ENCODE peak calls at places on chromosome 10, in five cellular contexts. H is ovary, G is IMR-90, Z is adrenal gland, A is mammary epithelial cell. O is an unnamed sample. For H3K4me1, the result is how much of the 10 kb centered on the place peaks cover.

GRCh38 chr10:114458955-114459354 is 54.7 kb upstream of the AFAP1L2 start:
- DNase-seq in G (peak), H (no peak), A (peak), Z (no peak), O (no peak)

GRCh38 chr10:7956508-7956907 is 98.0 kb upstream of the GATA3 start:
- DNase-seq in H (no peak), Z (no peak), G (peak), A (peak), O (no peak)

GRCh38 chr10:127303105-127303504 is 106.7 kb upstream of the INSYN2A start:
- DNase-seq in G (no peak), Z (no peak), H (no peak), A (peak), O (no peak)

GRCh38 chr10:88289342-88289741 is 293.8 kb downstream of the RNLS start:
- DNase-seq in G (peak), Z (no peak), H (no peak), A (peak), O (no peak)

GRCh38 chr10:21336476-21337170 is 188.9 kb downstream of the SKIDA1 start:
- DNase-seq in Z (peak), G (peak), H (peak), A (peak), O (no peak)

GRCh38 chr10:61616611-61617010 is 46.1 kb upstream of the CABCOCO1 start:
- DNase-seq in Z (no peak), A (no peak), H (no peak), G (no peak), O (no peak)

GRCh38 chr10:43226851-43227845 is 39.7 kb downstream of the RASGEF1A start:
- DNase-seq in H (peak), A (no peak), Z (peak), G (no peak), O (no peak)

GRCh38 chr10:75974080-75974479 is 542.7 kb downstream of the LRMDA start:
- DNase-seq in G (no peak), A (peak), H (no peak), Z (no peak), O (no peak)

GRCh38 chr10:9297580-9297979 is 1243.1 kb downstream of the GATA3 start:
- DNase-seq in Z (no peak), A (no peak), G (no peak), H (no peak), O (no peak)

GRCh38 chr10:88088441-88089340 is 225.3 kb downstream of the PTEN start:
- DNase-seq in Z (no peak), G (no peak), H (no peak), A (peak), O (no peak)

GRCh38 chr10:43817368-43817767 is 168.7 kb upstream of the ZNF32 start:
- DNase-seq in G (peak), A (no peak), H (no peak), Z (no peak), O (no peak)

GRCh38 chr10:102919237-102919959 is 1.3 kb downstream of the CNNM2 start:
- DNase-seq in A (no peak), Z (peak), G (peak), H (peak), O (no peak)

GRCh38 chr10:46286991-46287693 is at the start of gene ANTXRL:
- DNase-seq in H (peak), G (no peak), Z (no peak), A (no peak), O (no peak)

GRCh38 chr10:114766470-114766869 is 55.1 kb upstream of the FHIP2A start:
- DNase-seq in A (no peak), G (peak), H (no peak), Z (no peak), O (no peak)

GRCh38 chr10:83897626-83898025 is 241.7 kb upstream of the GHITM start:
- DNase-seq in H (no peak), G (no peak), A (no peak), Z (no peak), O (no peak)

GRCh38 chr10:59524373-59524772 is 162.0 kb upstream of the FAM13C start:
- DNase-seq in H (no peak), Z (no peak), A (no peak), G (no peak), O (no peak)

GRCh38 chr10:29377333-29377961 is 88.6 kb downstream of the LYZL1 start:
- DNase-seq in G (peak), Z (no peak), H (no peak), A (peak), O (no peak)

GRCh38 chr10:28367865-28368541 is 65.1 kb upstream of the MPP7 start:
- DNase-seq in A (no peak), H (no peak), G (no peak), Z (no peak), O (no peak)

GRCh38 chr10:12703141-12703540 is 298.4 kb downstream of the CCDC3 start:
- DNase-seq in G (no peak), H (no peak), A (no peak), Z (no peak), O (no peak)

GRCh38 chr10:61465807-61466425 is 12.7 kb upstream of the TMEM26 start:
- DNase-seq in Z (no peak), H (no peak), A (no peak), G (peak), O (no peak)

GRCh38 chr10:82321734-82322133 is 446.7 kb downstream of the NRG3 start:
- DNase-seq in Z (no peak), G (no peak), H (no peak), A (no peak), O (no peak)

GRCh38 chr10:133254421-133255120 is 16.9 kb downstream of the VENTX start:
- DNase-seq in A (no peak), H (peak), Z (no peak), G (no peak), O (no peak)

GRCh38 chr10:74234569-74234968 is 83.5 kb downstream of the ADK start:
- DNase-seq in H (no peak), A (no peak), G (peak), Z (no peak), O (no peak)

GRCh38 chr10:49318751-49319150 is 19.8 kb downstream of the C10orf71 start:
- DNase-seq in H (no peak), Z (no peak), A (no peak), G (no peak), O (no peak)

GRCh38 chr10:104612577-104613205 is 28.4 kb upstream of the SORCS3 start:
- DNase-seq in A (no peak), Z (no peak), G (no peak), H (no peak), O (no peak)

GRCh38 chr10:517236-517635 is 172.2 kb downstream of the DIP2C start:
- DNase-seq in H (no peak), G (no peak), A (no peak), Z (no peak), O (no peak)

DNA sequence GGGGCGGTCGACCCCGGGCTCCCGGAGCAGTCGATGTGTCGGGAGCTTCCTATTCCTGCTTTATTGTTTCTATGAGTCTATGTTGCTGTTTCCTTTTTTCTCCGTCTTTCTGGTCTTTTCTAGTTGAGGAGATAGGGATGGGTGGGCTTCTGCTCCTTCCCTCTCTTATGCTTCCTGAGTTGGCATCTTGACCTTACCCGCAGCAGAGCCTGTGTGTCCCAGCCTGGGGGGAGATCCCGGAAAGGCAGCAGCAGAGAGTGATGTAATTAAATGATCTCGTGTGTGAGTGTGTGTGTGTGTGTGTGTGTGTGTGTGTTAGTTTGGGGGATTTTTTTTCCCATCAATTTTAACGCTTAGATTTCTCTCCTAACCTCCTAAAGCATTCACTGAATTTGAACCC is 501 bp upstream of the SORCS1 start:
- DNase-seq in Z (no peak), G (no peak), H (no peak), A (no peak), O (no peak)
- H3K4me3 ChIP-seq in Z (no peak), G (no peak), H (peak), A (no peak), O (no peak)

GRCh38 chr10:120646738-120647427 is 189.9 kb downstream of the PLPP4 start:
- DNase-seq in A (no peak), G (no peak), H (no peak), Z (no peak), O (no peak)
- H3K4me1 ChIP-seq in A (under half), G (under half), H (under half), Z (under half), O (under half)

DNA sequence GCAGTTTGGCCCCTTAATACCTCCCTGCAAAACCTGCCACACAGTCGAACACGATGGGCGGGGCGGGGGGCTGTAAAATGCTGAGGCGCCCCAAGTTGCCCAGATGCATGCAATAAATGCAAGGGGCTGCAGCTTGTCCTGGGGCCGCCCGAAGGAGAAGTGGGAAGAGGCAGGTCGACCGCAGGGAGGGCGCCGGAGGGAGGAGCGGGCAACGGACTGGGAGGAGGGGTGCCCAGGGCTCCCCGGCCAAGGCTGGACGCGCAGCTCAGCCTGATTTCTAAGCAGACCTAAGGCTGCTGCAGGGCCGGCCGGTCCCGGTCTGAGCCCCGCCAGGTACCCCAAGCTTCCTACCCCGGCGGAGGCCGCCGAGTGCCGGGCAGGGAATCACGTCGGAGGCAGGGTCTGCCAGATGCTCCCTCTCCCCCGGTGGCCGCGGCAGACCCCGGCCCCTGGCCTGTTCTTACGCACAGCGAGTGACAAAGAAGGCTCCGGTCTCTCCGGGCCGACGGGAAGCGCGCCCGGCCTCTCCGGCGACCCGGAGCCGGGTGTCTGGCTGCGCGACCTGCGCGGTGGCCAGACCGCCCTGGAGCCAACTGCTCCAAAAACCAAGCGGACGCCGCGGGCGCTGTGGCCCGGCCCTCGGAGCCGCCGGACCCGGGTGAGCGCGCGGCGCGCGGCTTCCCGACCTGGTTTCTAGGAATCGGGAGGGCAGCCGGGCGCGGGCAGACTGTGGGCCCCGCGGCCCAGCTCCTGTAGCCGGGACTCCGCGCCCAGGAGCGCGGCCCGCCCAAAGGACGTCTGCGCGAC is 740 bp upstream of the EBF3 start:
- DNase-seq in G (no peak), H (no peak), A (no peak), Z (no peak), O (no peak)
- H3K4me3 ChIP-seq in G (peak), H (no peak), A (no peak), Z (no peak), O (peak)

DNA sequence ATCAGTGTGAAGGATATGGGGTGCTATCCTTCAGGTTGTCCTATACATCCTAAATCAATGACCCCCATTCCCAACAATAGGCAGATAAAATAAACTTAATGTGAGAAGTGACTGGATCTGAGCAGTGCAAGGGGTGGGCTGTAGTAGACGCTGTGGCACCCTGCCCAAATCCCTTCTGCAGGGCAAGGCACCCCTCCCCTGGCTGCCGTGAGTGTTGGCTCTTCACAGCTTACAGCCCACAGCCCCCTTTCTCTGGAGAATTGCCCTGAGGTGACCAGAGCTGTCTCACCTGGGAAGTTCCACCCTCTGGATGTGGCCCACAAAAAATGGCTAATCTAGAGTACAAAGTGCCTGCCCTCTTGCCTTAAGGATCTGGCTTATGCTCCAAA is 25.8 kb upstream of the PPIF start:
- DNase-seq in A (no peak), H (no peak), G (no peak), Z (no peak), O (no peak)
- H3K4me1 ChIP-seq in A (half or more), H (under half), G (under half), Z (under half), O (under half)

DNA sequence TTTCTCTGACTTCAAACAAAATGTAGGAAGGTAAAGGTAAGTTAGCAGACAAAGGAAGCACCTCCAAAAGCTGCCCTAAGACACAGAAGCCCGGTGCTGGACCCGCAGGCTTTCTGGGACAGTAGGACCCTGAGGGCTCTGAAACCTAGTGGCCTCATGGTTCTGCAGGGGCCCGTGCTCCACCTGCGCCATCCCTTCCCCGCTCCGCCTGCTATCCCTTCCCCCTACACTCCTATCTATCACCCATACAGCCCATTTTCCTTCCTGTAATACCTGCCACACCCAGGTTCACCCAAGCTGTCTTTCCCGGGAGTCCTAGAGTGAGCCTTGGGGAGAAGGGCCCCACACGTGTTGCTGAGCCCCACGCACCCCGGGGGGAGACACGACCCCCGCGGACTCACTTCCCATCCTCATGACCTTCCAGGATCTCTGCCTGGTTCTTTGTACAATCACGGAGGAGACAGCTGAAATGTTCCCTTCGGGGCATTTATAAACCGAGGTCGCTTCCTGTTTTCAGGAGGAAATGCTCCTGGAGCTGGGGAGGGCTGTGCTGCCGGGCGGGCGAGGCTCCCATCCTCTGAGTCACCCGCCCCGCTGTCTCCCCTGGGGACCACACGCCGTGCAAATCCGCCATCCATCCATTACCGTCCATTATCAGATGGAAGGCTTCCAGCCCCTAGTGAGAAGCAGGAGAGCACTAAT is 251.7 kb upstream of the PITRM1 start:
- DNase-seq in G (no peak), A (no peak), H (no peak), Z (peak), O (no peak)
- H3K4me3 ChIP-seq in G (no peak), A (no peak), H (no peak), Z (no peak), O (no peak)

GRCh38 chr10:72328045-72328828 is 26.5 kb downstream of the DNAJB12 start:
- DNase-seq in A (no peak), H (peak), Z (peak), G (peak), O (peak)

GRCh38 chr10:72328829-72329204 is 25.9 kb downstream of the DNAJB12 start:
- DNase-seq in H (no peak), A (no peak), Z (peak), G (no peak), O (no peak)

GRCh38 chr10:72331575-72332422 is 22.9 kb downstream of the DNAJB12 start:
- DNase-seq in Z (peak), G (peak), H (peak), A (peak), O (no peak)

GRCh38 chr10:72330059-72330426 is 24.7 kb downstream of the DNAJB12 start:
- DNase-seq in H (no peak), A (no peak), Z (no peak), G (no peak), O (no peak)

GRCh38 chr10:72329290-72330058 is 25.2 kb downstream of the DNAJB12 start:
- DNase-seq in Z (peak), A (no peak), H (peak), G (no peak), O (no peak)
- H3K4me1 ChIP-seq in Z (half or more), A (half or more), H (under half), G (under half), O (half or more)

GRCh38 chr10:97434557-97434956 is 8.6 kb downstream of the PGAM1 start:
- DNase-seq in Z (no peak), H (no peak), G (no peak), A (no peak), O (no peak)
- H3K4me3 ChIP-seq in Z (no peak), H (no peak), G (no peak), A (no peak), O (no peak)

DNA sequence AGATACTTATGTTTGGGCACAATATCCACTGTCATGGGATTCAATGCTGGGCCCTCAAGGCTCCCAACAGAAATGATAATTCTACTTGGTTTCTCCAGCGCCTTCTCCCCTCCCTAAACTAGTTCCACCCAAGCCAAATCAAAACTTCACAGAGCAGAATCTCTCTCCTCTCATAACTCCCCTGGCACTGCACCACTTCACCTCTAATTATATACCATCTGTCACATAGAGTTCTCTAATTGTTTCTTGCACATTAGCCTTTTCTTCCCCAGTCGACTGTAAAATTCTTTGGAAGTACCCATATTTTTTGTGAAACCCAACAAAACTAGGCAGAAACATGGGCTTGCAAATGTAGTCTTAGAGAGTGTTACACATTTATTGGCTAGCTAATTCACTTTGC is 8.1 kb downstream of the SGMS1 start:
- DNase-seq in Z (no peak), A (no peak), H (no peak), G (no peak), O (no peak)
- H3K4me1 ChIP-seq in Z (under half), A (under half), H (under half), G (under half), O (under half)

GRCh38 chr10:131980321-131980720 is 1.4 kb downstream of the BNIP3 start:
- DNase-seq in Z (no peak), G (no peak), A (no peak), H (no peak), O (no peak)

GRCh38 chr10:131979821-131980270 is 1.9 kb downstream of the BNIP3 start:
- DNase-seq in A (no peak), H (peak), G (peak), Z (no peak), O (no peak)

GRCh38 chr10:131978366-131978765 is 3.4 kb downstream of the BNIP3 start:
- DNase-seq in G (no peak), H (no peak), Z (no peak), A (no peak), O (no peak)

GRCh38 chr10:131978851-131979250 is 2.9 kb downstream of the BNIP3 start:
- DNase-seq in H (no peak), G (no peak), A (no peak), Z (no peak), O (no peak)

GRCh38 chr10:131979336-131979735 is 2.4 kb downstream of the BNIP3 start:
- DNase-seq in H (no peak), Z (no peak), G (no peak), A (no peak), O (no peak)
- H3K4me3 ChIP-seq in H (peak), Z (no peak), G (peak), A (peak), O (peak)

GRCh38 chr10:32328499-32328898 is 18.5 kb downstream of the EPC1 start:
- DNase-seq in H (no peak), A (no peak), Z (no peak), G (no peak), O (no peak)

GRCh38 chr10:32329061-32329460 is 17.9 kb downstream of the EPC1 start:
- DNase-seq in G (no peak), A (no peak), H (no peak), Z (no peak), O (no peak)

GRCh38 chr10:32326119-32326518 is 20.8 kb downstream of the EPC1 start:
- DNase-seq in H (no peak), A (no peak), G (no peak), Z (no peak), O (no peak)

GRCh38 chr10:32326680-32327363 is 20.1 kb downstream of the EPC1 start:
- DNase-seq in G (no peak), Z (no peak), H (no peak), A (peak), O (no peak)

DNA sequence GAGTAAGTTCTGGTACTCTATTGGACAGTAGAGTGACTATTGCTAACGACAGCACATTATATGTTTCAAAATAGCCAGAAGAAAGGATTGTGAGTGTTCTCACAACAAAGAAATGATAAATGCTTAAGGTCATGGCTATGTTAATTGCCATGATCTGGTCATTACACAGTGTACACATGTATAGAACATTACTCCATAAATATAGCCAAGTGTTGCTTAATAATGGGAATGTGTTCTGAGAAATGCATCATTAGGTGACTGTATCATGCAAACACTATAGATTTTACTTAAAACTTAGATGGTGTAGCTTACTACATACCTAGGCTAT is 19.6 kb downstream of the EPC1 start:
- DNase-seq in Z (no peak), H (no peak), G (no peak), A (no peak), O (no peak)
- H3K4me1 ChIP-seq in Z (half or more), H (under half), G (under half), A (under half), O (under half)